ENCODE peak calls at places on chromosomes 5 and 9, in five cellular contexts. Y is glutamatergic neuron; W is activated T-helper 9 cell treated with anti-CD3 and anti-CD28 coated beads, Interleukin-2, amount 50 U/mL, for 16 hours; F is activated CD8-positive, alpha-beta memory T cell treated with anti-CD3 and anti-CD28 coated beads for 48 hours; M is RKO. O is an unnamed sample.

GRCh38 chr9:124652203-124652992 is 118.7 kb downstream of the NR6A1 start:
- DNase-seq in M (peak), W (no peak), Y (no peak), F (no peak), O (no peak)

GRCh38 chr5:132052520-132052919 is 7.9 kb upstream of the IL3 start:
- DNase-seq in M (no peak), F (no peak), W (no peak), Y (peak), O (no peak)

GRCh38 chr5:80191991-80192398 is 63.9 kb downstream of the SERINC5 start:
- DNase-seq in F (no peak), W (no peak), M (no peak), Y (no peak), O (peak)

GRCh38 chr5:171342362-171343111 is 33.5 kb downstream of the TLX3 start:
- DNase-seq in Y (peak), M (peak), F (no peak), W (no peak), O (peak)

GRCh38 chr9:16062542-16063240 is 509.8 kb downstream of the CCDC171 start:
- DNase-seq in Y (no peak), W (no peak), F (no peak), M (peak), O (no peak)

GRCh38 chr9:112858625-112859147 is 32.0 kb downstream of the SLC46A2 start:
- DNase-seq in Y (no peak), M (peak), F (no peak), W (no peak), O (peak)

GRCh38 chr9:2242778-2243395 is 227.7 kb downstream of the SMARCA2 start:
- DNase-seq in Y (no peak), F (no peak), M (no peak), W (no peak), O (no peak)

GRCh38 chr5:86155763-86156162 is 462.0 kb upstream of the COX7C start:
- DNase-seq in Y (no peak), F (no peak), W (no peak), M (no peak), O (no peak)

GRCh38 chr5:151082976-151083651 is 2.3 kb upstream of the TNIP1 start:
- DNase-seq in Y (no peak), W (peak), M (no peak), F (no peak), O (no peak)

GRCh38 chr9:19232117-19232829 is 1.8 kb downstream of the DENND4C start:
- DNase-seq in M (peak), Y (no peak), F (no peak), W (no peak), O (no peak)

GRCh38 chr5:33049845-33050244 is 338.7 kb downstream of the NPR3 start:
- DNase-seq in Y (no peak), M (peak), F (no peak), W (no peak), O (no peak)

GRCh38 chr5:176474476-176474875 is 26.3 kb downstream of the FAF2 start:
- DNase-seq in F (no peak), W (no peak), M (no peak), Y (no peak), O (no peak)

GRCh38 chr9:114798793-114799427 is 6.9 kb downstream of the TNFSF15 start:
- DNase-seq in F (no peak), M (no peak), Y (no peak), W (no peak), O (no peak)

GRCh38 chr5:12316812-12317211 is 412.6 kb upstream of the CTNND2 start:
- DNase-seq in W (no peak), M (no peak), F (no peak), Y (no peak), O (no peak)

GRCh38 chr9:131276891-131277672 is 772 bp upstream of the FAM78A start:
- DNase-seq in F (no peak), W (no peak), M (no peak), Y (no peak), O (no peak)

GRCh38 chr5:128341056-128341455 is 197.0 kb downstream of the FBN2 start:
- DNase-seq in Y (no peak), F (no peak), W (no peak), M (no peak), O (no peak)

GRCh38 chr5:30581198-30581925 is 612.1 kb upstream of the CDH6 start:
- DNase-seq in Y (peak), M (no peak), F (no peak), W (no peak), O (no peak)

O was measured in midbrain.